ENCODE peak calls at places on chromosomes 11 and 22, in four cellular contexts. N is Karpas-422, F is aorta, I is tibial artery. X is an unnamed sample.

GRCh38 chr22:44668190-44668885 is 33.7 kb upstream of the PRR5 start:
- DNase-seq in N (no peak), F (no peak), I (no peak), X (peak; percentile 77)

GRCh38 chr11:134560066-134560465 is 148.0 kb upstream of the B3GAT1 start:
- DNase-seq in N (no peak), F (no peak), I (no peak), X (no peak)

GRCh38 chr11:19444231-19444630 is 203.5 kb upstream of the E2F8 start:
- DNase-seq in N (no peak), F (no peak), I (no peak), X (no peak)

GRCh38 chr11:61023086-61024035 is 51.9 kb downstream of the CD6 start:
- DNase-seq in N (no peak), F (no peak), I (no peak), X (no peak)

GRCh38 chr22:33922268-33922667 is 2.0 kb upstream of the LARGE1 start:
- DNase-seq in N (no peak), F (peak; percentile 47), I (peak; percentile 34), X (peak; percentile 72)

GRCh38 chr11:111707039-111707690 is 59.0 kb downstream of the PPP2R1B start:
- DNase-seq in N (no peak), F (peak; percentile 54), I (peak; percentile 51), X (peak; percentile 97)

GRCh38 chr11:70297341-70297740 is 26.9 kb downstream of the PPFIA1 start:
- DNase-seq in N (no peak), F (no peak), I (no peak), X (peak; percentile 20)

GRCh38 chr11:87299041-87299481 is 261.3 kb downstream of the TMEM135 start:
- DNase-seq in N (peak; percentile 81), F (no peak), I (no peak), X (no peak)

GRCh38 chr11:19117760-19118097 is 761 bp downstream of the ZDHHC13 start:
- DNase-seq in N (no peak), F (no peak), I (no peak), X (no peak)

GRCh38 chr11:75402002-75402773 is 2.9 kb downstream of the RPS3 start:
- DNase-seq in N (no peak), F (no peak), I (no peak), X (no peak)

GRCh38 chr11:75400110-75400865 is 970 bp downstream of the RPS3 start:
- DNase-seq in N (peak; percentile 69), F (no peak), I (no peak), X (peak; percentile 48)

GRCh38 chr11:75406338-75406777 is 7.0 kb downstream of the RPS3 start:
- DNase-seq in N (no peak), F (no peak), I (no peak), X (no peak)

GRCh38 chr11:75403037-75403436 is 3.7 kb downstream of the RPS3 start:
- DNase-seq in N (no peak), F (no peak), I (no peak), X (no peak)

GRCh38 chr11:75403983-75404658 is 4.8 kb downstream of the RPS3 start:
- DNase-seq in N (no peak), F (no peak), I (no peak), X (no peak)
- H3K36me3 ChIP-seq in N (peaks cover 80% of the 10 kb centered on the region), F (peaks cover 17% of the 10 kb centered on the region), I (peaks cover 56% of the 10 kb centered on the region), X (peaks cover 78% of the 10 kb centered on the region)

DNA sequence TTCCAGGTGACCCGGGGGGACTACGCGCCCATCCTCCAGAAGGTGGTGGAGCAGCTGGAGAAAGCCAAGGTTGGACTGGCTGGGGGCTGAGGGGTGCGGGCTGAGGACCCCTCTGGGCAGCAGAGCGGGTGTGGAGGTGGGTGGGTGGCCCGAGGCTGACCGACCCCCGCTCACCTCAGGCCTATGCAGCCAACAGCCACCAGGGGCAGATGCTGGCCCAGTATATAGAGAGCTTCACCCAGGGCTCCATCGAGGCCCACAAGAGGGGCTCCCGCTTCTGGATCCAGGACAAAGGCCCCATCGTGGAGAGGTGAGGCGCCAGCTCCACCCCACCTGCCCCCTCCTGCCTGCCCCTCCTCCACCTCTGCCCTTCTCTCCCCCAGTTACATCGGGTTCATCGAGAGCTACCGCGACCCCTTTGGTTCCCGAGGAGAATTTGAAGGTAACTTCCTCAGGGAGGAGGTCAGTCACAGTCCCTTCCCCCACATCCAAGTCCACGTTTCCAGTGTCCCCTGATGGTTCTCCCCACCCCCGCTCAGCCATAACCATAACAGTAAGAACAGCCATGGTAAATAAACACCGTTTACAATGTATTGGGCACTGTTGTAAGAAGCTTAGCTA is 11.2 kb downstream of the DPP3 start:
- DNase-seq in N (no peak), F (no peak), I (no peak), X (peak; percentile 13)
- H3K36me3 ChIP-seq in N (no peaks in the 10 kb centered on the region), F (peaks cover 3% of the 10 kb centered on the region), I (peaks cover 15% of the 10 kb centered on the region), X (peaks cover 80% of the 10 kb centered on the region)

DNA sequence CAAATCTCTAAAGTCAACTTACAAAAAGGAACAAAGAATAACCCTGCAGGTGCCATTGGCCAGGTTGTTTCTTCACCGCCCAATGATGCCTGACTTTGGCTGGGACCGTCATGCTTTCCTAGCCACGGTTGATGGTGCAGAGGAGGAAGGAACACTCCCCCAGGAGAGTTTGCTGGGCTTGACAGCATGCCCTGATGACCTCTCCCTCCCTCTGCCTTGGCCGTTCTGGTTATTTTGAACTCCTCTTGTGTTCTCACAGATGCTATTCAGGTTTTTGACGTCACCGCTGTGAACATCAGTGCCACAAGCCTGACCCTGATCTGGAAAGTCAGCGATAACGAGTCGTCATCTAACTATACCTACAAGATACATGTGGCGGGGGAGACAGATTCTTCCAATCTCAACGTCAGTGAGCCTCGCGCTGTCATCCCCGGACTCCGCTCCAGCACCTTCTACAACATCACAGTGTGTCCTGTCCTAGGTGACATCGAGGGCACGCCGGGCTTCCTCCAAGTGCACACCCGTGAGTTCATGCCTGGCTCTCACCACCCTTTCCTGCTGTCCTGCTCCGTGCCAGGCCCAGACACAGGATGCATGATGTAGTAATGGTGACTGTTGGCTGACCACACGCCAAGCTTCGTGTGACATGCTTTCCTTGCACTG is 89.0 kb upstream of the OR4B1 start:
- DNase-seq in N (no peak), F (no peak), I (no peak), X (no peak)
- H3K36me3 ChIP-seq in N (peaks cover 79% of the 10 kb centered on the region), F (peaks cover 2% of the 10 kb centered on the region), I (no peaks in the 10 kb centered on the region), X (peaks cover 49% of the 10 kb centered on the region)

DNA sequence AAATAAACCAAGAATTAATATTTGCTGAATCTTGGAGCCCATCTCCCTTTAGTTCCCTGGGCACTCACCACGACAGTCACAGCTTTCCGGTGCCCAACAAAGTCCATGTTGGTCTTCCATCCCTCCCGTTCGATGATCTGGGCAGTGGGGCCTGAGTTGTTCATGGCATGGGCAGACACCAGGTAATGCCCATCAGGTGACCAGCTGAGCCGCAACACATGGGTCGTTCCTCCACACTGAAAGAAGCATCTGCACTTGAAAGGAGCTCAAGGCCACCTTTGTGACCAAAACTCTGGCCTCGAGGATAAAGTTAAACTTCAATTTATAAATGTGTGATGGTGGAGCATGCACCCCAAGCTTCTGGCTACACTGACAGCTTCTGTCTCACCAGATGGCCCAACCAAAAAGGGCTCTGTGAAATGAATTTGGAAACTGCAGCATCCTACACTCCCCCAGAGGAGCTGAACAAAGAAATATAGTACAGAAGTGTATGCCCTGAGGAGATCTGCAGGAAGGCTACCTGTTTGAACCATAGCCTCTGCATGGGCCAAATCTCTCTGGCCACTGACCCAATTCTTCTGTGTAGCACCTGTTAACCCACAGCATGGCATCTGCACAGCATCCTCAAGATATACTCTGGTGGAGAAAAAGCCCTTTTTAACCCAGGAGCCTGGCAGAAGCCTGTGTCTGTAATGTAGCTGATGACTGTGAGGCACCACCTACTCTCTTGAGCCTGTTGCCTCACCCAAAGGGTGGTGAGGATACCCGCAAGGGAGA is 37.1 kb downstream of the HIRA start:
- DNase-seq in N (no peak), F (no peak), I (no peak), X (no peak)
- H3K36me3 ChIP-seq in N (peaks cover 40% of the 10 kb centered on the region), F (peaks cover 16% of the 10 kb centered on the region), I (peaks cover 64% of the 10 kb centered on the region), X (peaks cover 90% of the 10 kb centered on the region)

DNA sequence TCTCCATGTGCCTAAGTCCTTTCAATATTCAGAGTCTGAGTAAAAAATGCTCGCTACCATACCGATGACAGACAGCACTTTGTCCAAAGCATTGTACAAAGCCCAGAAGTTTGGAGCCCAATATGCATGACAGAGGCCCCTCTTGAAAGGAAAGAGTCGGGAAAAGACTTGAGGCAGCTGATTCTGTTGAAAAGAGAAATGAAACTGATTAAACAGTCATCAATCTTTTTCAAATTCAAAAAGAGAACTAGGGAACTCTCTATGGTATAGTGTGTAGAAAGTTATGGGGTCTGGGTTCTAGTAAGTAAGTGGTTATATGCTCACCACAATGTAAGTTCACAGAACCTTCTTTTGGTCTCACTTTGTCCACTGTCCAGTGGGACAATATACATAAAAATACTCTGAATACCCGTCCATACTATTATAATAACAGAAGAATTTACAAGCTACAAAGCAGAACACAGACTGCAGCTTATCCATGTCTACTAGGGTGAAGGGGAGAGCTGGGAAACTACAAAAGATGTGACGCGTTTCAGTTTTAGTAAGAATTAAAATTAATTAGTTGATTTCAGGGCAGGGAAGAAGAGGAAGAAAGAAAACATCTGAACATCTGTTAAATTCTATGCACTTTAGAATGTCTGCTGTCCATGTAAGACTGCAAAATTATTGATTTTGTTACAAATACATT is 26.7 kb downstream of the ALG8 start:
- DNase-seq in N (no peak), F (no peak), I (no peak), X (no peak)
- H3K36me3 ChIP-seq in N (peaks cover 40% of the 10 kb centered on the region), F (peaks cover 1% of the 10 kb centered on the region), I (peaks cover 12% of the 10 kb centered on the region), X (peaks cover 43% of the 10 kb centered on the region)

GRCh38 chr22:41147722-41148121 is 55.3 kb downstream of the EP300 start:
- DNase-seq in N (no peak), F (no peak), I (no peak), X (no peak)

DNA sequence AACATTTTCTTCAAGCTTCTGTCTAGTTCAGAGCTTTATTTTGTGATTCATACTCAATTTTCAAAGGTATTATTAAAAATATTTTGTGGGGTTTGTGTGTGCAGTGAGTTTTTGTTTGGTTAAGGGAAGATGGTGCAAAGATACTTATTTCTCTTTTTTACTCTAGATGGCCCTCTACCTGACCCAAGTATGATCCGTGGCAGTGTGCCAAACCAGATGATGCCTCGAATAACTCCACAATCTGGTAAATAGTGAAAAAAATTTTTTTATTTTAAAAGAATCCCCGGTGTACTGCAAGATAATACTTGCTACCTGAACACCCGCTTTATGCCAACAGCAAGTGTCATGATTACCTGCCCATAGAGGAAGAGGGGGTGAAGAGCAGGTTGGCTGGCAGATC is 54.2 kb downstream of the EP300 start:
- DNase-seq in N (peak; percentile 59), F (no peak), I (no peak), X (no peak)
- H3K36me3 ChIP-seq in N (peaks cover 67% of the 10 kb centered on the region), F (peaks cover 11% of the 10 kb centered on the region), I (peaks cover 77% of the 10 kb centered on the region), X (peaks cover 93% of the 10 kb centered on the region)